ENCODE peak calls at places on chromosomes 3 and 15, in six cellular contexts. T is GM23338, W is H1, X is HepG2, Y is GM12878, H is K562. C is an unnamed sample.

GRCh38 chr3:69767571-69767970 is 28.3 kb downstream of the MITF start:
- DNase-seq in T (no peak), W (no peak), X (no peak), Y (no peak), H (no peak), C (no peak)

GRCh38 chr3:67064105-67064504 is 66.0 kb downstream of the KBTBD8 start:
- DNase-seq in T (no peak), W (no peak), X (no peak), Y (no peak), H (no peak), C (no peak)

GRCh38 chr15:57762302-57762701 is 55.8 kb downstream of the POLR2M start:
- DNase-seq in T (peak; percentile 56), W (no peak), X (no peak), Y (no peak), H (no peak), C (peak; percentile 28)

GRCh38 chr3:103926936-103927335 is 1439.8 kb upstream of the ALCAM start:
- DNase-seq in T (no peak), W (no peak), X (no peak), Y (no peak), H (no peak), C (no peak)

GRCh38 chr3:195125646-195126045 is 145.3 kb downstream of the XXYLT1 start:
- DNase-seq in T (no peak), W (no peak), X (no peak), Y (no peak), H (no peak), C (no peak)

GRCh38 chr3:43327184-43327950 is 41.0 kb downstream of the SNRK start:
- DNase-seq in T (no peak), W (no peak), X (no peak), Y (no peak), H (no peak), C (no peak)

GRCh38 chr3:20121088-20121487 is 64.9 kb downstream of the SGO1 start:
- DNase-seq in T (no peak), W (no peak), X (no peak), Y (no peak), H (no peak), C (no peak)

GRCh38 chr3:84536916-84537315 is 421.9 kb upstream of the CADM2 start:
- DNase-seq in T (no peak), W (no peak), X (no peak), Y (no peak), H (no peak), C (no peak)

GRCh38 chr3:54274607-54275006 is 152.3 kb downstream of the CACNA2D3 start:
- DNase-seq in T (no peak), W (no peak), X (no peak), Y (no peak), H (no peak), C (no peak)

GRCh38 chr3:70736009-70736408 is 423.6 kb upstream of the MDFIC2 start:
- DNase-seq in T (no peak), W (no peak), X (no peak), Y (no peak), H (no peak), C (no peak)

GRCh38 chr3:17033516-17034168 is 148.9 kb downstream of the PLCL2 start:
- DNase-seq in T (no peak), W (no peak), X (no peak), Y (no peak), H (no peak), C (no peak)

GRCh38 chr3:37853691-37854413 is 7.8 kb upstream of the CTDSPL start:
- DNase-seq in T (no peak), W (no peak), X (no peak), Y (no peak), H (no peak), C (no peak)

GRCh38 chr3:114231616-114232015 is 5.8 kb downstream of the ZNF80 start:
- DNase-seq in T (no peak), W (no peak), X (no peak), Y (no peak), H (no peak), C (no peak)

GRCh38 chr3:156749244-156749643 is 74.9 kb downstream of the TIPARP start:
- DNase-seq in T (no peak), W (no peak), X (peak; percentile 50), Y (no peak), H (no peak), C (no peak)

GRCh38 chr15:67383903-67384302 is 129.3 kb downstream of the IQCH start:
- DNase-seq in T (no peak), W (no peak), X (no peak), Y (no peak), H (no peak), C (no peak)

GRCh38 chr3:139202226-139202958 is 141.4 kb upstream of the MRPS22 start:
- DNase-seq in T (peak; percentile 85), W (peak; percentile 21), X (peak; percentile 46), Y (no peak), H (peak; percentile 44), C (peak; percentile 73)

GRCh38 chr3:144185291-144185690 is 213.7 kb downstream of the DIPK2A start:
- DNase-seq in T (no peak), W (no peak), X (no peak), Y (no peak), H (no peak), C (no peak)

GRCh38 chr3:159762238-159762637 is 226.4 kb upstream of the IL12A start:
- DNase-seq in T (peak; percentile 54), W (no peak), X (no peak), Y (no peak), H (no peak), C (no peak)

GRCh38 chr3:15014606-15015328 is 50.3 kb downstream of the MRPS25 start:
- DNase-seq in T (no peak), W (no peak), X (no peak), Y (no peak), H (no peak), C (no peak)

GRCh38 chr3:13346481-13347389 is 73.4 kb downstream of the NUP210 start:
- DNase-seq in T (peak; percentile 78), W (no peak), X (no peak), Y (no peak), H (no peak), C (peak; percentile 58)

GRCh38 chr3:157061271-157061670 is 98.7 kb downstream of the CCNL1 start:
- DNase-seq in T (no peak), W (no peak), X (no peak), Y (no peak), H (no peak), C (no peak)

GRCh38 chr3:112111785-112112402 is 21.2 kb downstream of the GCSAM start:
- DNase-seq in T (peak; percentile 93), W (peak; percentile 31), X (peak; percentile 33), Y (no peak), H (peak; percentile 47), C (peak; percentile 63)

DNA sequence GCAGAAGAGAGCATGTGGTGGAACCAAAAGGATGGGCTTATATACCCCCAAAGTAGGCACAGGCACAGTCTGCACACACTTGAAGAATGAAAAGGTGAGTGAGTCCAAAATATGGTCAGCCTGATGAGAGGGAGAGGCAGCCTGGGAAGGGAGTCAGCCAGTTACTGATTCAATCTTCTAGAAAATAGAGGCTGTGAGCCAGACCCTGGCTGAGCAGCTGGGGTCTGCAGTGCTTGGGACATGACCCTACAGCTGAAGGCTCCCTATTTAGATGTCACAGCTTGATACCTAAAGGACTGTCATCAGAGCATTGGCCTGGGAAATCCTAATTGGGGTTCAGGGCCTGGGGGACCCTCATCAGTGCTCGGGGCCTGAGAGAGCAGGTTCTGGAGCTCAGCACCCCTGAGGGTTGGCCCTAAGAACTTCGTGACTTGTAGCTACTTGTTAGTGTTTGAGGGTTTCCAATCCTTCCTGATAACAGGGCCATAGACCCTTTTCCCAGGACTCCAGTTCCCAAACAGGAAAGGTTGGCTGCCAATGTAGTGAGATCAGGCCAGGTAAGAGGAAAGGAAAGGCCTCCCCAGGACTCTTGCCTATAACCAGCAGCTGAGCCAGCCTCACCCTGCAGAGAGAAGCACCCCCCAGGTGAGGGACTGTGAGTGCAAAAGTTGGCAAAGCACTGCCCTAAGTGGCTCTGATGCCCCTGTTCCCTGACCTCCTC is 54.7 kb upstream of the SLCO2A1 start:
- DNase-seq in T (no peak), W (no peak), X (no peak), Y (no peak), H (no peak), C (no peak)
- TF ChIP-seq CREB1 in T (no peak), W (no peak), X (no peak), Y (no peak), H (no peak), C (no peak)

DNA sequence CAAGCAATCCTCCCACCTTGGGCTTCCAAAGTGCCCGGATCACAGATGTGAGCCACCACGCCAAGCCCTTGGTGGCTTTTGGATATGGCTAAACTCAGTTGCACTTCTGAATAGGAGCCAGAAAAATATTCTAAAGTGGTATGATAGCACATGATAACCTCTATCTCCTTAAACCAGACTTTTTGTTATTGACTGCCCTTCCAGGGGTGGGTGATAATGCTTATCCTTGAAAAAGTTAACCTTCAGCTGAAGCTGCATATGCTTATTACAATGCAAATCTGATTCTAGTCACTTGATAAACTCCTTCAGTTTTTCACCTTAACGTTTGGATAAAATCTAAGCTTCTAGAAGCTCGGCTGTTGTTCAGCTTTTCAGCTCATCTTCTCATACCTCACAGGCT is 6.3 kb downstream of the CCNB2 start:
- DNase-seq in T (no peak), W (no peak), X (no peak), Y (no peak), H (peak; percentile 27), C (no peak)
- TF ChIP-seq CREB1 in T (no peak), W (no peak), X (no peak), Y (no peak), H (no peak), C (no peak)

GRCh38 chr15:38090223-38090622 is 155.8 kb downstream of the TMCO5A start:
- DNase-seq in T (no peak), W (no peak), X (no peak), Y (no peak), H (no peak), C (no peak)

GRCh38 chr15:38085104-38085503 is 150.7 kb downstream of the TMCO5A start:
- DNase-seq in T (no peak), W (no peak), X (no peak), Y (peak; percentile 74), H (no peak), C (no peak)

GRCh38 chr15:38088971-38089370 is 154.5 kb downstream of the TMCO5A start:
- DNase-seq in T (no peak), W (no peak), X (no peak), Y (no peak), H (no peak), C (no peak)

GRCh38 chr15:38084289-38084688 is 149.8 kb downstream of the TMCO5A start:
- DNase-seq in T (no peak), W (no peak), X (no peak), Y (peak; percentile 85), H (no peak), C (no peak)

DNA sequence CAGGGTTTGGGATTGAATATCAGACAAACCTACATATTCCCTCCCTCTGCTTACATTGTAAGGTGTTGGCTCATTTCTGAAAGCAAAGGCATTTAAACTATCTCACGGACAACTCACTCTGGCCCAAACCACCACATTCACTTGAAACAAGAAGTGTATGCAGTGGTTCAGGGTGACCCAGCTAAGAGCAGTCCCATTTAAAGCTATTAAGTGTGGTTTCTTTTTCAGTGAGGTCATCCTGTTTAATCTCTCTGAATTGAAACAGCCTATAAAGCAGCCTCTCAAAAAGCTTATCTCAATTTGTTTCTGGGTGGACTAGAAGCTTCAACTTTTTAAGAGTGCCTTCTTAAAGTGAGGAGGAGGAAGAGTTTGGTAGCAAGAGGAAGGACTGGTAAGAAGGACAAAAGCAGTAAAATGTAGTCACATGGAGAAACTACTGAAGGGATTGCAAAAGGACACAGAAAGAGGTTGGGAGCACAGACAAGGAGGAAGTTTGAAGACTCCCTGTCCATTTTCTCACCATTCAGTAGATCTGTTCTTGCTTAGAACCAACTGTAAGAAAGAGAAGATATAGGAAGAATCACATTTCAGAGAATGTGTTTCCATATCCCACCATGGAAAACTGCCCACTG is 151.6 kb downstream of the TMCO5A start:
- DNase-seq in T (no peak), W (no peak), X (no peak), Y (peak; percentile 36), H (no peak), C (no peak)
- TF ChIP-seq CREB1 in T (no peak), W (no peak), X (no peak), Y (no peak), H (no peak), C (no peak)

GRCh38 chr3:8278448-8278847 is 223.2 kb upstream of the LMCD1 start:
- DNase-seq in T (peak; percentile 39), W (no peak), X (no peak), Y (no peak), H (no peak), C (no peak)
- TF ChIP-seq CREB1 in T (no peak), W (no peak), X (no peak), Y (no peak), H (no peak), C (no peak)

C was measured in WTC11.